ENCODE peak calls at places on chromosomes 4 and X, in six cellular contexts. E is esophagus muscularis mucosa, A is HCT116, W is Peyer's patch, M is sigmoid colon, I is thyroid gland. V is an unnamed sample. For H3K4me1, the result is how much of the 10 kb centered on the place peaks cover.

GRCh38 chr4:120692964-120693363 is 229.6 kb downstream of the PRDM5 start:
- DNase-seq in I (no peak), E (no peak), A (peak), M (no peak), W (peak), V (no peak)

GRCh38 chr4:102623622-102624021 is 122.5 kb downstream of the NFKB1 start:
- DNase-seq in A (peak), W (no peak), M (no peak), E (no peak), I (no peak), V (no peak)

GRCh38 chrX:10233173-10233572 is 76.4 kb downstream of the CLCN4 start:
- DNase-seq in W (no peak), E (no peak), A (no peak), I (no peak), M (no peak), V (no peak)

GRCh38 chrX:80808160-80808735 is 1.4 kb downstream of the BRWD3 start:
- DNase-seq in W (peak), A (peak), E (no peak), M (peak), I (peak), V (peak)

GRCh38 chrX:35890699-35891098 is 28.8 kb upstream of the CFAP47 start:
- DNase-seq in E (no peak), M (no peak), W (peak), I (peak), A (no peak), V (no peak)

GRCh38 chrX:68490644-68491043 is 8.2 kb upstream of the YIPF6 start:
- DNase-seq in E (no peak), A (no peak), M (no peak), W (no peak), I (no peak), V (no peak)

GRCh38 chr4:114839986-114840385 is 241.4 kb downstream of the UGT8 start:
- DNase-seq in W (no peak), M (no peak), E (no peak), A (no peak), I (no peak), V (no peak)

GRCh38 chrX:135528274-135528673 is 7.8 kb downstream of the INTS6L start:
- DNase-seq in M (no peak), E (no peak), I (no peak), W (no peak), A (no peak), V (no peak)

GRCh38 chrX:110146521-110146920 is 143.6 kb downstream of the TMEM164 start:
- DNase-seq in W (peak), E (no peak), A (peak), I (no peak), M (no peak), V (peak)

GRCh38 chr4:98521486-98521885 is 136.9 kb downstream of the TSPAN5 start:
- DNase-seq in A (no peak), W (no peak), E (no peak), M (no peak), I (peak), V (no peak)

GRCh38 chr4:5474756-5475155 is 233.6 kb downstream of the EVC2 start:
- DNase-seq in A (no peak), M (no peak), W (no peak), I (no peak), E (no peak), V (no peak)

GRCh38 chrX:15215366-15215765 is 54.5 kb downstream of the ASB9 start:
- DNase-seq in E (no peak), I (no peak), A (no peak), W (no peak), M (no peak), V (no peak)

GRCh38 chr4:140150636-140150885 is 3.4 kb downstream of the MAML3 start:
- DNase-seq in M (peak), I (no peak), W (peak), E (no peak), A (no peak), V (peak)

GRCh38 chr4:156195914-156196313 is 242.2 kb upstream of the CTSO start:
- DNase-seq in M (no peak), E (no peak), W (no peak), A (no peak), I (no peak), V (no peak)

GRCh38 chrX:118271770-118272169 is 74.1 kb upstream of the WDR44 start:
- DNase-seq in A (no peak), M (no peak), W (no peak), E (no peak), I (no peak), V (no peak)

GRCh38 chrX:74421181-74422028 is at the start of gene SLC16A2:
- DNase-seq in A (no peak), E (no peak), I (peak), W (peak), M (peak), V (peak)

GRCh38 chrX:81294101-81294500 is 92.2 kb downstream of the SH3BGRL start:
- DNase-seq in I (no peak), E (no peak), W (no peak), A (no peak), M (no peak), V (no peak)

GRCh38 chr4:188976644-188977115 is 837.4 kb downstream of the TRIML1 start:
- DNase-seq in E (no peak), W (no peak), A (no peak), M (no peak), I (peak), V (no peak)

GRCh38 chr4:124415206-124415605 is 297.3 kb downstream of the ANKRD50 start:
- DNase-seq in E (no peak), W (no peak), A (no peak), M (no peak), I (no peak), V (no peak)

GRCh38 chrX:154355094-154355775 is 19.2 kb downstream of the FLNA start:
- DNase-seq in W (no peak), A (no peak), M (no peak), E (no peak), I (peak), V (peak)

GRCh38 chr4:15682790-15683495 is 1.3 kb downstream of the FAM200B start:
- DNase-seq in W (no peak), I (no peak), M (no peak), E (no peak), A (no peak), V (no peak)
- H3K4me3 ChIP-seq in W (peak), I (no peak), M (peak), E (peak), A (peak), V (peak)

DNA sequence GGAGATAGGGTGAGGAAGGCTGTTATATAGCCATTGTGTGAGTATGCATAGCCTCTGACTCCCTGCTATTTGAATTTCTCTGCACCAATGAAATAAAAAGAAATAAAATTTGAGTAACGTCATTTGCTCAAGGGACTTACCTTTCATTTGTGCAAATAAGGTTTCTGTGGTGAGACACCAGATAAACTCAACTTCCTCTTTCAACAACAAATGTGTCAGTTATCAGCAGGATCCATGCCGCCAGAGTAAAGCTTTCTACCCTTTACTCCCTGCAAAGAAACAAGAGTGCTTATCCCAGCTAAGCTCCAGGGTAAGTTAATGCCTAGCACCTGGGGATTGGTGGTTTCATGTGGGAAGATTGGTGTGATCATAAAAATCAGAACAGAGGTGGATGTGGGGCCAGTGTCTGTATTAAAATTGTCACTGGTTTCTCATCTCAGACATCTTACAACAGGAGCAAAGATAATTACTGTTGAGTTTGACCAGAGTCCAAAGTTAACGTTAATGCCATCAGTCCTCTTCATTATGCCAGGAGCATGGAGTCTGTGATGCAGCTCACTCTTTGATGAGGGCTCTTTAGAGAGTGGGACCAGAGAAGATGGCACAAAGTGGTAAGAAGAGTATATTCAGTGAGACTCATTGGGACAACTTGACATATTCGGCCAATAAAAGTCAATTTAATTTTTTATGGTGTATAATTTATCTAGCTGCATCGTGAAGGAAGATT is at the start of gene P2RY10:
- DNase-seq in I (no peak), E (no peak), M (no peak), W (peak), A (no peak), V (no peak)
- TF ChIP-seq POLR2A in I (no peak), E (no peak), M (no peak), W (peak), A (no peak), V (no peak)

GRCh38 chr4:78781925-78782324 is 5.8 kb downstream of the BMP2K start:
- DNase-seq in I (no peak), E (no peak), M (no peak), W (no peak), A (no peak), V (no peak)
- H3K4me1 ChIP-seq in I (under half), E (half or more), M (under half), W (under half), A (under half), V (under half)

GRCh38 chr4:94544811-94545210 is 93.1 kb downstream of the PDLIM5 start:
- DNase-seq in A (no peak), M (no peak), I (no peak), W (no peak), E (no peak), V (no peak)
- H3K4me3 ChIP-seq in A (no peak), M (no peak), I (no peak), W (no peak), E (no peak), V (no peak)

GRCh38 chrX:18886344-18887161 is 97.4 kb downstream of the PHKA2 start:
- DNase-seq in M (peak), W (peak), E (peak), A (peak), I (peak), V (peak)
- TF ChIP-seq POLR2A in M (no peak), W (peak), E (no peak), A (no peak), I (peak), V (no peak)

GRCh38 chr4:6692806-6693205 is 872 bp upstream of the S100P start:
- DNase-seq in W (no peak), I (no peak), M (no peak), A (no peak), E (no peak), V (no peak)
- H3K4me1 ChIP-seq in W (under half), I (under half), M (under half), A (under half), E (under half), V (under half)

DNA sequence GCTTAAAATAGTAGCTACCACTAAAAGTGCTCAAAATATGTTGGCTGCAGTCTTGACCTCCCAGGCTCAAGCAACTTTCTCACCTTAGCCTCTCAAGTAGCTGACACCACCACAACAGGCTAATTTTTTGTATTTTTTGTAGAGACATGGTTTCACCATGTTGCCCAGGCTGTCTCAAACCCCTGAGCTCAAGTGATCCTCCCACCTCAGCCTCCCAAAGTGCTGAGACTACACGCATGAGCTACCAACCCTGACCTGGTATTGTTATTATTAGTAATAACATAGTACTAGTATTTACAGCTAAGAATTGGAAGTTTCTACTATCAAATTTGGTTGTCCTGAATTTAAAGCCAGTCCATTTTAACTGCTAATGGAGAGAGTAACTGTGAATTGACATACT is 18.0 kb downstream of the STAP1 start:
- DNase-seq in E (no peak), I (no peak), W (no peak), A (no peak), M (no peak), V (no peak)
- H3K4me3 ChIP-seq in E (no peak), I (no peak), W (no peak), A (no peak), M (no peak), V (no peak)

DNA sequence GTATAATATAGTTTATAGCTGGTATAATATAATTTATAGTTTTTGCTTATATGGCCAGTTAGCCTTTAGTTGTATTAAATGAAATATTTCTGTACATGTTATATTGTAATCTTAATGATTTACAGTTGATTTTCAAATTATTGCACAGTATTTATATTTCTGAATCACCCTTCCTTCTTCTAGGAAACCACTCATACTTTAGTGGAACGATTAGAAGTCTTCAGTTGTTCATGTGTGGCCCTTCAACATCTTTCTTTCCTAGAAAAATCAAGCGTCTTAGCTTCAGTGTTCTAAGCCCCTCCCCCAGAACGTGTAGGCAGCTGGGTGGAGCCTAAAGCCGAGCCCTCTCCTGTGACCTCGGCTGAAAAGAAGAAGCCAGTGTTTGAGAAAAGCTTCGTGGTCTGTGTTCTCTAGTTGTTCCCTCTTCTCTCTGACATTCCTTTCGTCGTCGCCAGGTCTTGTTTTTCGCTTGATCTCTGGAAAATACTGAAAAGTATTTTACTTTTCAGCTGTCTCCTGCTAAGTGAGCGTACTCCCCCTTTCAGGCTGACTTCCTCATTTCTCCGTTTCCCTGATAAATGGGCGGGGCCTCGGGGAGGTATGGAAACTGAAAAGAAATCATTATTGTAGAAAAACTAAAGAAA is at the start of gene C4orf33:
- DNase-seq in E (no peak), A (peak), W (peak), M (peak), I (peak), V (peak)
- TF ChIP-seq POLR2A in E (no peak), A (no peak), W (peak), M (no peak), I (peak), V (no peak)

GRCh38 chr4:144461906-144462305 is 184.1 kb upstream of the HHIP start:
- DNase-seq in W (no peak), E (no peak), M (no peak), A (no peak), I (no peak), V (no peak)

GRCh38 chr4:144465546-144465945 is 180.4 kb upstream of the HHIP start:
- DNase-seq in A (no peak), W (no peak), I (no peak), M (no peak), E (no peak), V (no peak)

GRCh38 chr4:144463896-144464295 is 182.1 kb upstream of the HHIP start:
- DNase-seq in E (no peak), A (no peak), M (no peak), W (no peak), I (no peak), V (no peak)

GRCh38 chr4:144463236-144463635 is 182.7 kb upstream of the HHIP start:
- DNase-seq in M (no peak), A (no peak), W (no peak), I (no peak), E (no peak), V (no peak)
- H3K4me1 ChIP-seq in M (under half), A (under half), W (under half), I (under half), E (under half), V (under half)